ENCODE peak calls at places on chromosome 14, in four cellular contexts. One of them, this sample, is unnamed.

GRCh38 chr14:68464716-68465115 is 328.2 kb downstream of the ZFP36L1 start:
- DNase-seq in K562: no peak
- DNase-seq in HepG2: no peak
- DNase-seq in H1: no peak
- DNase-seq in this sample: peak; percentile 63

GRCh38 chr14:74886001-74886400 is 4.3 kb downstream of the DLST start:
- DNase-seq in K562: no peak
- DNase-seq in HepG2: no peak
- DNase-seq in H1: no peak
- DNase-seq in this sample: no peak

GRCh38 chr14:101914083-101914482 is 50.3 kb upstream of the DYNC1H1 start:
- DNase-seq in K562: no peak
- DNase-seq in HepG2: no peak
- DNase-seq in H1: no peak
- DNase-seq in this sample: no peak

GRCh38 chr14:66036598-66036997 is 449.6 kb upstream of the CCDC196 start:
- DNase-seq in K562: no peak
- DNase-seq in HepG2: no peak
- DNase-seq in H1: no peak
- DNase-seq in this sample: no peak

GRCh38 chr14:20164462-20164861 is 25.8 kb downstream of the OR4N5 start:
- DNase-seq in K562: no peak
- DNase-seq in HepG2: no peak
- DNase-seq in H1: no peak
- DNase-seq in this sample: no peak

GRCh38 chr14:60164717-60165546 is at the start of gene DHRS7:
- DNase-seq in K562: peak; percentile 63
- DNase-seq in HepG2: peak; percentile 62
- DNase-seq in H1: peak; percentile 79
- DNase-seq in this sample: peak; percentile 82

GRCh38 chr14:91273273-91273884 is 28.9 kb upstream of the GPR68 start:
- DNase-seq in K562: no peak
- DNase-seq in HepG2: no peak
- DNase-seq in H1: no peak
- DNase-seq in this sample: no peak

GRCh38 chr14:56659964-56660551 is 80.5 kb downstream of the TMEM260 start:
- DNase-seq in K562: peak; percentile 32
- DNase-seq in HepG2: peak; percentile 50
- DNase-seq in H1: no peak
- DNase-seq in this sample: peak; percentile 61

GRCh38 chr14:67469954-67470353 is 18.6 kb downstream of the TMEM229B start:
- DNase-seq in K562: no peak
- DNase-seq in HepG2: no peak
- DNase-seq in H1: no peak
- DNase-seq in this sample: no peak

GRCh38 chr14:44963775-44964380 is 1.9 kb downstream of the TOGARAM1 start:
- DNase-seq in K562: no peak
- DNase-seq in HepG2: peak; percentile 41
- DNase-seq in H1: no peak
- DNase-seq in this sample: peak; percentile 14

GRCh38 chr14:38838049-38838978 is 264.7 kb downstream of the SEC23A start:
- DNase-seq in K562: no peak
- DNase-seq in HepG2: no peak
- DNase-seq in H1: no peak
- DNase-seq in this sample: no peak

GRCh38 chr14:35533357-35534129 is 421 bp upstream of the INSM2 start:
- DNase-seq in K562: peak; percentile 69
- DNase-seq in HepG2: peak; percentile 70
- DNase-seq in H1: peak; percentile 97
- DNase-seq in this sample: peak; percentile 60

GRCh38 chr14:101849125-101849524 is 87.6 kb downstream of the PPP2R5C start:
- DNase-seq in K562: peak; percentile 42
- DNase-seq in HepG2: no peak
- DNase-seq in H1: no peak
- DNase-seq in this sample: no peak

GRCh38 chr14:79568566-79568965 is 642.7 kb downstream of the DIO2 start:
- DNase-seq in K562: no peak
- DNase-seq in HepG2: no peak
- DNase-seq in H1: no peak
- DNase-seq in this sample: no peak

GRCh38 chr14:101004954-101005353 is 101.4 kb upstream of the RTL1 start:
- DNase-seq in K562: no peak
- DNase-seq in HepG2: no peak
- DNase-seq in H1: peak; percentile 10
- DNase-seq in this sample: no peak

GRCh38 chr14:52369305-52369781 is 55.2 kb downstream of the PTGER2 start:
- DNase-seq in K562: no peak
- DNase-seq in HepG2: no peak
- DNase-seq in H1: no peak
- DNase-seq in this sample: no peak

GRCh38 chr14:66939409-66939808 is 249.8 kb upstream of the GARIN2 start:
- DNase-seq in K562: no peak
- DNase-seq in HepG2: no peak
- DNase-seq in H1: no peak
- DNase-seq in this sample: no peak

GRCh38 chr14:100975668-100976067 is 72.1 kb upstream of the RTL1 start:
- DNase-seq in K562: no peak
- DNase-seq in HepG2: no peak
- DNase-seq in H1: no peak
- DNase-seq in this sample: no peak

GRCh38 chr14:41137741-41138140 is 468.9 kb upstream of the LRFN5 start:
- DNase-seq in K562: no peak
- DNase-seq in HepG2: peak; percentile 0
- DNase-seq in H1: no peak
- DNase-seq in this sample: no peak

GRCh38 chr14:67420102-67420739 is 8.3 kb upstream of the PLEK2 start:
- DNase-seq in K562: peak; percentile 56
- DNase-seq in HepG2: peak; percentile 32
- DNase-seq in H1: peak; percentile 87
- DNase-seq in this sample: no peak

GRCh38 chr14:75294649-75295033 is 16.0 kb downstream of the FOS start:
- DNase-seq in K562: no peak
- DNase-seq in HepG2: no peak
- DNase-seq in H1: no peak
- DNase-seq in this sample: no peak

GRCh38 chr14:26008290-26008689 is 589.5 kb downstream of the NOVA1 start:
- DNase-seq in K562: no peak
- DNase-seq in HepG2: no peak
- DNase-seq in H1: no peak
- DNase-seq in this sample: peak; percentile 48

GRCh38 chr14:56491299-56492285 is 88.0 kb upstream of the TMEM260 start:
- DNase-seq in K562: peak; percentile 32
- DNase-seq in HepG2: peak; percentile 49
- DNase-seq in H1: peak; percentile 83
- DNase-seq in this sample: peak; percentile 68

GRCh38 chr14:23550131-23550826 is 1.3 kb downstream of the ZFHX2 start:
- DNase-seq in K562: no peak
- DNase-seq in HepG2: no peak
- DNase-seq in H1: no peak
- DNase-seq in this sample: no peak

GRCh38 chr14:90632451-90632850 is 183.8 kb downstream of the TTC7B start:
- DNase-seq in K562: no peak
- DNase-seq in HepG2: no peak
- DNase-seq in H1: no peak
- DNase-seq in this sample: no peak

GRCh38 chr14:39040529-39040928 is 62.5 kb downstream of the SEC23A start:
- DNase-seq in K562: no peak
- DNase-seq in HepG2: no peak
- DNase-seq in H1: no peak
- DNase-seq in this sample: no peak

GRCh38 chr14:56092761-56093160 is 25.4 kb upstream of the PELI2 start:
- DNase-seq in K562: no peak
- DNase-seq in HepG2: no peak
- DNase-seq in H1: no peak
- DNase-seq in this sample: no peak

DNA sequence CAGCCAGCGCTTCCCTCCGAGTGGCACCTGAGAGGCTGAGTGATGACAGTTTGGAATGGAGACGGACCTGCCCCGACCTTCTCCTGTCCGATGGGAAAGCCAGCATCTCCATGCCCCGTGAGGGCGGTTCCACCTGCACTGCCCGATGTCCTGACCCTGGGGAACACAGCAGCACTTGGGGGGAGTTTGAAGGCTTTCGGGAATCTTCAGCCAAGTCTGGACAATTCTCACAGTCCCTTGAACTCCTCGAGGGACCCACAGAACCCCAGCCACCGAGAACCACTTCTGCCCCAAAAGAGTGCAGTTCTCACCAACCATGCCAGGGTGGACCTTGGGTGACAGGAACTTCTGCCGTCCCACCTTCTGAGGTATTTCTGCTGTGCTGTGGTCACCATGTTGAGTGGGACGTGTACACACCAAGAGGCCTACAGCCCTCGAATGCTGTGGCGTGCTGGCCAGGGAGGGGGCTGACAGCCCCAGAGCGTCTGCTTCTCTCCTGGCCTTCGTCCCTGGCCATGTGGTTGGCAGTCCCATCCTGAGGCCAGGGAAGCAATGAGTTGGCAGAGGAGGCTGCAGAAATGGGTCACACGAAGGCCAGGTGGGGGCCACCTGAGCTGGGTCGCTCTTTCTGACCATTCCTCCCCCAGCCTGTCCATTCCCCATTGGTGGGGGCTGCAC is 1.0 kb downstream of the CLBA1 start:
- DNase-seq in K562: no peak
- DNase-seq in HepG2: no peak
- DNase-seq in H1: no peak
- DNase-seq in this sample: no peak
- H3K9ac ChIP-seq in K562: peak overlapping the region; percentile 88
- H3K9ac ChIP-seq in HepG2: peak overlapping the region; percentile 59
- H3K9ac ChIP-seq in H1: no peak overlapping the region
- H3K9ac ChIP-seq in this sample: no peak overlapping the region

GRCh38 chr14:61891251-61891650 is 129.0 kb downstream of the SNAPC1 start:
- DNase-seq in K562: no peak
- DNase-seq in HepG2: no peak
- DNase-seq in H1: no peak
- DNase-seq in this sample: peak; percentile 14

GRCh38 chr14:61893371-61893940 is 131.2 kb downstream of the SNAPC1 start:
- DNase-seq in K562: no peak
- DNase-seq in HepG2: no peak
- DNase-seq in H1: no peak
- DNase-seq in this sample: no peak

GRCh38 chr14:61891810-61892209 is 129.6 kb downstream of the SNAPC1 start:
- DNase-seq in K562: no peak
- DNase-seq in HepG2: no peak
- DNase-seq in H1: no peak
- DNase-seq in this sample: no peak

GRCh38 chr14:61898568-61898967 is 136.3 kb downstream of the SNAPC1 start:
- DNase-seq in K562: no peak
- DNase-seq in HepG2: no peak
- DNase-seq in H1: no peak
- DNase-seq in this sample: no peak

DNA sequence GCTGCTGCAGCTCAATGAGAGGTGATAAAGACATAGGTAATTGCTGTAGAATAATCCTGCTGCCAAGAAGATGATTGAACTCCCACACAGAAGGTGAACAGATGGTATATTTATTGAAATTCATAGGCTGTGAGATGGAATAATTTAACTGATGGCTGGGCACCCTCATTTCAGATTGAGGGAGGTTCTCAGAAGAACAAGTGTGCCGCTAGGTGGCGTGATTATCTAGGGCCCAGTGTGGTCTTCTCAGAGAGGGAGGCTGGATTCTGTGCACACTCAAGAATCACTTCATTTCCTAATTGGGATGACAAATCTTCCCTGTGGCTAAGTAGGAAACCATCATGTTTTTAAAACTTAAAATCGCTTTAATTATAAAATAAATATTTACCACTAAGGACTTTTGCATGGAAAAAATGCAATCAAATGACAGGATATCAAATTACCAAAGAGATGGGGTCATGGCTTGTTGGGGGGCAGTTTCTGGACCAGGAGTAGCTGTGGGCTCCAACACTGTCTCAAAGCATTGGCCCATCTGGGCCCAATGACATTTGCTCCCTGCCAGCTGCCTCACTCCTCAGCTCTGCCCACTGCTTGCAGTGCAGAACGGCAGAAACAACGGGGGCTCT is 132.3 kb downstream of the SNAPC1 start:
- DNase-seq in K562: peak; percentile 40
- DNase-seq in HepG2: peak; percentile 41
- DNase-seq in H1: peak; percentile 69
- DNase-seq in this sample: peak; percentile 51
- TF ChIP-seq JUN in K562: no peak
- TF ChIP-seq JUN in HepG2: no peak
- TF ChIP-seq JUN in H1: no peak
- TF ChIP-seq JUN in this sample: no peak

DNA sequence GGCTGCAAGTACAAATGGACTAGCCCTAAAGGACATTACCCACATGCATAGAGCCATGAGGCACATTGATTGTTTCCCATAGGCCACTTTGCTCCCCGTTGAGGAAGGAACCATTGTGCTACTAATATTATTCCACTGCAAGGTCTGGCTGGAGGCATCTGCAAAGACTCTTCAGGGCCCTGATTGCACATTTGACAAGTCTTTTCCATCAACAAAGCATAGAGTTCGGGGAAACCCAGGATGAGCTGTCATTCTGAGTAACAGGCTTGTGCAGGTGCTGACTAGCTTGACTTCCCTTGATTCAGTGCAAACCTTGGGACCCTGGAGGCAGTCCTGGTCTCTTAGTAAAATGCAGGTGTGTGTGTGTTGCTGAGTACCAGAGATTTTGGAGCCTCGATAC is 73.8 kb downstream of the SUSD6 start:
- DNase-seq in K562: no peak
- DNase-seq in HepG2: no peak
- DNase-seq in H1: no peak
- DNase-seq in this sample: peak; percentile 49
- H3K9ac ChIP-seq in K562: no peak overlapping the region
- H3K9ac ChIP-seq in HepG2: no peak overlapping the region
- H3K9ac ChIP-seq in H1: no peak overlapping the region
- H3K9ac ChIP-seq in this sample: no peak overlapping the region

DNA sequence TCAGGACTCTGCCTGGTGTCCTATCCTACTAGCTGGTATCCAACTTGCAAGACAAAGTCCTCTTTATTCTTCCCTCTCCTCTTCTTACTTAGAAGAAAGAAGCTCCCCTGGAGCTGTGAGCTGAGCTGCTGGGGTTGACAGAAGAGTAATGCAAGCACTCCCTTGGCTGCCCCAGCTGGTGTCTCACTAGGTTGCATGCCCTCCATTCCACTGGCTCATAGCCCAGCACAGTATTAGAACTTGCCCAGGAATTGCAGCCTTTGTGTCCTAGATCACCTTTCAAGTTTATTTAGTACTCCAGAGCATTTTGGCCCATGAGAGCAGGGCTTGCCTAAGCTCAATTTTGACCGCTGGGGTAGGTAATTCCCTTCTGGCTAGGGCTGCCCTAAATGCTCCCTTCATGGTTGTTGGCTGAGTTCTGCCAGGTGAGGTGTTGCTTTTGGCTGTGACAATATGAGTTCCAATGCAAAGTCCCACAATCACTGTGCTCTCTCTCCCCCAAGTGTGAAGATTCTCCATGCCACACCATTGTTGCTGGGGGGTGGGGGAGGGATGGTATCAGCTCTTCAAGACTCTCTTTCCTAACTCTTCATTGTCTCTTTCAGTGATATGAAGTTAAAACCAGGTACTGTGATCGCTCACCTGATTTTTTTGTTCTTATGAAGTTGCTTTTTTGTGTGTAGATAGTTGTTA is 317.4 kb upstream of the DDHD1 start:
- DNase-seq in K562: no peak
- DNase-seq in HepG2: peak; percentile 12
- DNase-seq in H1: no peak
- DNase-seq in this sample: no peak
- TF ChIP-seq JUN in K562: no peak
- TF ChIP-seq JUN in HepG2: no peak
- TF ChIP-seq JUN in H1: no peak
- TF ChIP-seq JUN in this sample: no peak

This sample was measured in endothelial cell of umbilical vein.